ENCODE peak calls at places on chromosome 15, in six cellular contexts. B is HepG2, F is GM12878, K is K562, O is SK-N-SH, E is H1. U is an unnamed sample.

GRCh38 chr15:91909574-91909973 is 56.1 kb downstream of the SLCO3A1 start:
- DNase-seq in F (no peak), O (no peak), B (no peak), E (no peak), K (no peak), U (no peak)

GRCh38 chr15:77797270-77797669 is 164.6 kb upstream of the LINGO1 start:
- DNase-seq in B (no peak), O (no peak), E (no peak), K (no peak), F (peak; percentile 28), U (no peak)

GRCh38 chr15:72319985-72320671 is at the start of gene CELF6:
- DNase-seq in O (peak; percentile 99), F (peak; percentile 8), B (no peak), K (peak; percentile 94), E (peak; percentile 73), U (no peak)

GRCh38 chr15:89452330-89452836 is 44.0 kb downstream of the RHCG start:
- DNase-seq in K (no peak), F (no peak), E (no peak), O (no peak), B (no peak), U (no peak)

GRCh38 chr15:29680806-29681485 is 141.3 kb downstream of the TJP1 start:
- DNase-seq in E (no peak), B (no peak), K (no peak), O (no peak), F (no peak), U (no peak)

GRCh38 chr15:62066663-62067447 is at the start of gene C2CD4A:
- DNase-seq in O (no peak), B (peak; percentile 88), F (no peak), K (no peak), E (peak; percentile 67), U (peak; percentile 70)

GRCh38 chr15:28191832-28192231 is 92.7 kb upstream of the OCA2 start:
- DNase-seq in O (peak; percentile 89), E (no peak), K (no peak), F (no peak), B (no peak), U (no peak)

GRCh38 chr15:77144492-77145070 is 73.7 kb upstream of the TSPAN3 start:
- DNase-seq in O (no peak), E (no peak), F (no peak), B (no peak), K (no peak), U (no peak)

GRCh38 chr15:75191235-75191634 is 10.4 kb upstream of the C15orf39 start:
- DNase-seq in K (no peak), F (no peak), O (no peak), E (no peak), B (no peak), U (no peak)

GRCh38 chr15:44726568-44727461 is 9.5 kb upstream of the TRIM69 start:
- DNase-seq in O (no peak), F (peak; percentile 97), K (peak; percentile 61), E (no peak), B (peak; percentile 76), U (peak; percentile 52)

GRCh38 chr15:26325495-26325894 is 447.4 kb downstream of the GABRB3 start:
- DNase-seq in K (no peak), B (no peak), E (peak; percentile 15), F (no peak), O (no peak), U (no peak)

GRCh38 chr15:33074942-33075341 is 119.6 kb downstream of the FMN1 start:
- DNase-seq in F (no peak), B (no peak), O (no peak), K (no peak), E (no peak), U (no peak)

GRCh38 chr15:80010131-80010673 is 39.2 kb upstream of the BCL2A1 start:
- DNase-seq in O (no peak), K (no peak), F (no peak), B (no peak), E (no peak), U (no peak)

GRCh38 chr15:52529289-52529929 is 729 bp upstream of the MYO5A start:
- DNase-seq in K (no peak), B (no peak), O (no peak), E (no peak), F (no peak), U (no peak)

GRCh38 chr15:57720861-57721260 is 14.3 kb downstream of the POLR2M start:
- DNase-seq in F (no peak), O (no peak), K (no peak), E (no peak), B (no peak), U (no peak)

GRCh38 chr15:68846851-68847439 is 26.2 kb upstream of the ANP32A start:
- DNase-seq in O (no peak), E (no peak), F (no peak), B (no peak), K (no peak), U (no peak)

GRCh38 chr15:42499888-42500609 is 4.6 kb downstream of the SNAP23 start:
- DNase-seq in F (no peak), O (peak; percentile 53), B (no peak), E (no peak), K (peak; percentile 32), U (no peak)

GRCh38 chr15:101053261-101053660 is 134.1 kb downstream of the LRRK1 start:
- DNase-seq in F (no peak), E (no peak), B (no peak), O (peak; percentile 19), K (no peak), U (no peak)

GRCh38 chr15:44289352-44289790 is 852 bp downstream of the GOLM2 start:
- DNase-seq in K (no peak), F (no peak), B (no peak), O (no peak), E (no peak), U (no peak)

GRCh38 chr15:101381671-101382212 is 86.7 kb upstream of the SNRPA1 start:
- DNase-seq in F (no peak), K (no peak), B (no peak), O (no peak), E (no peak), U (no peak)

DNA sequence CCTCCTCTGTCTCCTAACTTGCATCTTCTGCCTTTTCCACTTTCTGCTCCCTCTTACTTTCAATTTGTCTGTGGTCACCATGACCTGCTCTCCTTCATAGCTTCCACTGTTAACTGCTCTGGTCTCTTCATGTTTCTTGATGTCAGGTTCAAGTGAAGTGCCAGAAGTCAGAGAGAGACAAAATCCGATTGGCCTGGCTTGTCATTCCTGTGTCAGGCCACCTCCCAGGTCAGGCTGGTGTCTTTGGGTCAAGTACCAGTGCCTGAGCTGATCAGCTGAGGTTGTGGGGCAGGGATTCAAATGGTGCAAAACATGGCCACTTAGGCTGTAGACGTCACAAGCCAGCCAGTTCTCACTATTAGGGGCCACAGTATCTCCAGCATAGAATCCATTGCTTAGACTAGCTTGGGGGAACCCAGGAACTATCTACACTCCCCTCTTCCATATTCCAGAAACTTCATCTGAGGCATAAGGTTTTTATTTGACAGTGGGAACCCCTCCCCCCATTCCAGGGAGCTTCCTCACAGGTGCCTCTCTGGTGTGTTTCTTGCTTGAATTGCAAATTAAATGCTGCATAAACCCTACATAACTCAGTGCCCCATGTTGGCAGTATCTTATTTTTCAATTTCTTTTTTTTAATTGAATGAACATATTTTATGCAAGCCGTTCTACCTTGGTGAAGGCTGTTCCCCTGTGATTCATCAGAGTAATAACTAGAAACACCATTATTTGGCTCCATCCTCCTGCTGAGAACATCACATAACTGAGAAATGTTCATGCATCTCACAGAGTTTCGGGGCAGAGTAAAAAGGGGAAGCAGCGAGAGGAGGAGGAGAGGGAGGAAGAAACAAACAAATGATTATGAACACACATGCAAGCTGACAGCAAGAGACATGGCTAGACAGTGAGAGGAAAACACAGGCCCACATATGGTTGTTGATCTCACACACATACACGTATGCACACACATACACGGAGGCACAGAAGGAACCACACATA is 175.8 kb downstream of the TLE3 start:
- DNase-seq in K (no peak), O (no peak), E (no peak), B (no peak), F (peak; percentile 21), U (no peak)
- TF ChIP-seq SIN3A in K (no peak), O (no peak), E (no peak), B (no peak), F (no peak), U (no peak)

DNA sequence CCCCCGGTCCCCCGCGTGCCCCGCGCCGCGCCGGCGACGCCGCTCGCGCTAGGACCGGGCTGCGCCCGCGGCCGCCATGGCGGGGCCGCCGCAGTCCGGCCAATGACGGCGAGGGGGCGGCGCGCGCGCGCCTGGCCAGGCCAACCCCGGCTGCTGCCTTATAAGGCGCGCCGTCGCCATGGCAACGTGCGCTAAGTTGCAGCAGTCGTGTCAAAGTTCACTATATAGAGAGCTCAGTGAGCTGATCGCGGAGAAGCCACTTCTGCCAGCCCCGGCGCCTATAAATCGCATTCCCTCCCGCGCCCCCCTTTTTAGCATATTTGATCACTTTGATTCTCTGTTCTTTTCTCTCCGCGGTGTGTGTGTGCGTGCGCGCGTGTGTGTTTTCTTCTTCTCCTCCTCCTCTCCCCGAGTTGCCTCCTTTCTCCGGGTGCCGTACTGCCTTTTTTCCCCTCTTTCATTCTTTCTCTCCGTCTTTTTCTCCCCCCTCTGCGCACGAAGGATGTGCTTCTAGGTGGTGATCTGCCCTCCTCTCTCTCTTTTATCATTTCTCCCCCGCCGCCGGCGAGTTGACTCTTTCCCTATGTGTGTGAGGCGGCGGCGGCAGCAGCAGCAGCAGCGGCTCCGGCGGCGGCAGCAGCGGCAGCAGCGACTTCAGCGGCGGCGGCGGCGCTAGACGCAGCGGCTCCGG is at the start of gene NR2F2:
- DNase-seq in O (peak; percentile 96), B (peak; percentile 95), K (peak; percentile 95), F (peak; percentile 53), E (peak; percentile 85), U (peak; percentile 94)
- H3K79me2 ChIP-seq in O (peaks cover 6% of the 10 kb centered on the region), B (peaks cover 47% of the 10 kb centered on the region), K (peaks cover 81% of the 10 kb centered on the region), F (no peaks in the 10 kb centered on the region), E (no peaks in the 10 kb centered on the region), U (peaks cover 88% of the 10 kb centered on the region)

GRCh38 chr15:55915221-55915620 is 78.2 kb downstream of the NEDD4 start:
- DNase-seq in O (no peak), F (no peak), K (no peak), B (no peak), E (no peak), U (no peak)

GRCh38 chr15:55917881-55918296 is 75.5 kb downstream of the NEDD4 start:
- DNase-seq in K (peak; percentile 7), O (peak; percentile 23), E (no peak), B (peak; percentile 58), F (no peak), U (peak; percentile 35)

GRCh38 chr15:55915876-55916567 is 77.4 kb downstream of the NEDD4 start:
- DNase-seq in F (no peak), K (no peak), O (no peak), E (no peak), B (no peak), U (no peak)

GRCh38 chr15:55914446-55914845 is 79.0 kb downstream of the NEDD4 start:
- DNase-seq in F (no peak), E (no peak), O (no peak), K (no peak), B (no peak), U (no peak)

GRCh38 chr15:55916666-55917409 is 76.6 kb downstream of the NEDD4 start:
- DNase-seq in K (no peak), O (no peak), E (no peak), B (no peak), F (no peak), U (no peak)
- H3K4me2 ChIP-seq in K (no peak overlapping the region), O (peak overlapping the region; percentile 75), E (no peak overlapping the region), B (no peak overlapping the region), F (no peak overlapping the region), U (no peak overlapping the region)

GRCh38 chr15:65054333-65055200 is 9.4 kb downstream of the SLC51B start:
- DNase-seq in F (no peak), K (peak; percentile 80), B (peak; percentile 64), O (peak; percentile 92), E (no peak), U (peak; percentile 41)
- TF ChIP-seq SIN3A in F (no peak), K (no peak), B (no peak), O (peak; percentile 51), E (peak; percentile 98), U (no peak)

GRCh38 chr15:22851513-22851912 is 13.0 kb downstream of the NIPA2 start:
- DNase-seq in F (no peak), B (no peak), O (no peak), K (no peak), E (no peak), U (no peak)
- H3K79me2 ChIP-seq in F (peaks cover 35% of the 10 kb centered on the region), B (peaks cover 23% of the 10 kb centered on the region), O (peaks cover 62% of the 10 kb centered on the region), K (peaks cover 50% of the 10 kb centered on the region), E (peaks cover 50% of the 10 kb centered on the region), U (peaks cover 81% of the 10 kb centered on the region)

U was measured in HCT116.